ENCODE peak calls at places on chromosome 4, in nine cellular contexts. One of them, this sample, is unnamed. For H3K4me1, the result is how much of the 10 kb centered on the place peaks cover.

GRCh38 chr4:25111648-25112196 is 48.5 kb downstream of the SEPSECS start:
- DNase-seq in cardiac muscle cell: no peak
- DNase-seq in stomach: no peak
- DNase-seq in suprapubic skin: no peak
- DNase-seq in left ventricle myocardium inferior: no peak
- DNase-seq in HepG2: no peak
- DNase-seq in psoas muscle: no peak
- DNase-seq in A549: no peak
- DNase-seq in uterus: no peak
- DNase-seq in this sample: no peak

GRCh38 chr4:27911047-27911446 is 1050.4 kb downstream of the STIM2 start:
- DNase-seq in cardiac muscle cell: no peak
- DNase-seq in stomach: no peak
- DNase-seq in suprapubic skin: no peak
- DNase-seq in left ventricle myocardium inferior: no peak
- DNase-seq in HepG2: no peak
- DNase-seq in psoas muscle: no peak
- DNase-seq in A549: no peak
- DNase-seq in uterus: no peak
- DNase-seq in this sample: no peak

GRCh38 chr4:11729548-11729947 is 300.9 kb upstream of the HS3ST1 start:
- DNase-seq in cardiac muscle cell: peak
- DNase-seq in stomach: no peak
- DNase-seq in suprapubic skin: no peak
- DNase-seq in left ventricle myocardium inferior: no peak
- DNase-seq in HepG2: no peak
- DNase-seq in psoas muscle: no peak
- DNase-seq in A549: peak
- DNase-seq in uterus: no peak
- DNase-seq in this sample: no peak

GRCh38 chr4:53582194-53582593 is 9.1 kb downstream of the LNX1 start:
- DNase-seq in cardiac muscle cell: no peak
- DNase-seq in stomach: no peak
- DNase-seq in suprapubic skin: no peak
- DNase-seq in left ventricle myocardium inferior: no peak
- DNase-seq in HepG2: peak
- DNase-seq in psoas muscle: no peak
- DNase-seq in A549: no peak
- DNase-seq in uterus: no peak
- DNase-seq in this sample: no peak

GRCh38 chr4:40241026-40241425 is 44.2 kb downstream of the RHOH start:
- DNase-seq in cardiac muscle cell: no peak
- DNase-seq in stomach: no peak
- DNase-seq in suprapubic skin: no peak
- DNase-seq in left ventricle myocardium inferior: no peak
- DNase-seq in HepG2: no peak
- DNase-seq in psoas muscle: no peak
- DNase-seq in A549: no peak
- DNase-seq in uterus: no peak
- DNase-seq in this sample: no peak

GRCh38 chr4:186029731-186030421 is 39.1 kb upstream of the TLR3 start:
- DNase-seq in cardiac muscle cell: peak
- DNase-seq in stomach: peak
- DNase-seq in suprapubic skin: peak
- DNase-seq in left ventricle myocardium inferior: peak
- DNase-seq in HepG2: no peak
- DNase-seq in psoas muscle: peak
- DNase-seq in A549: no peak
- DNase-seq in uterus: peak
- DNase-seq in this sample: no peak

GRCh38 chr4:152256996-152257395 is 278.9 kb downstream of the FBXW7 start:
- DNase-seq in cardiac muscle cell: no peak
- DNase-seq in stomach: no peak
- DNase-seq in suprapubic skin: no peak
- DNase-seq in left ventricle myocardium inferior: no peak
- DNase-seq in HepG2: no peak
- DNase-seq in psoas muscle: no peak
- DNase-seq in A549: no peak
- DNase-seq in uterus: no peak
- DNase-seq in this sample: no peak

GRCh38 chr4:142549726-142550463 is 296.2 kb downstream of the INPP4B start:
- DNase-seq in cardiac muscle cell: peak
- DNase-seq in stomach: no peak
- DNase-seq in suprapubic skin: no peak
- DNase-seq in left ventricle myocardium inferior: no peak
- DNase-seq in HepG2: no peak
- DNase-seq in psoas muscle: no peak
- DNase-seq in A549: peak
- DNase-seq in uterus: no peak
- DNase-seq in this sample: no peak

GRCh38 chr4:70651864-70652506 is 14.3 kb downstream of the JCHAIN start:
- DNase-seq in cardiac muscle cell: peak
- DNase-seq in stomach: no peak
- DNase-seq in suprapubic skin: no peak
- DNase-seq in left ventricle myocardium inferior: no peak
- DNase-seq in HepG2: peak
- DNase-seq in psoas muscle: no peak
- DNase-seq in A549: peak
- DNase-seq in uterus: no peak
- DNase-seq in this sample: no peak

GRCh38 chr4:2172627-2173231 is 69.2 kb downstream of the HAUS3 start:
- DNase-seq in cardiac muscle cell: no peak
- DNase-seq in stomach: no peak
- DNase-seq in suprapubic skin: no peak
- DNase-seq in left ventricle myocardium inferior: no peak
- DNase-seq in HepG2: peak
- DNase-seq in psoas muscle: no peak
- DNase-seq in A549: no peak
- DNase-seq in uterus: no peak
- DNase-seq in this sample: no peak

GRCh38 chr4:142331646-142332045 is 514.5 kb downstream of the INPP4B start:
- DNase-seq in cardiac muscle cell: peak
- DNase-seq in stomach: no peak
- DNase-seq in suprapubic skin: no peak
- DNase-seq in left ventricle myocardium inferior: no peak
- DNase-seq in HepG2: no peak
- DNase-seq in psoas muscle: no peak
- DNase-seq in A549: no peak
- DNase-seq in uterus: no peak
- DNase-seq in this sample: no peak

GRCh38 chr4:15106417-15106816 is 104.1 kb downstream of the CPEB2 start:
- DNase-seq in cardiac muscle cell: no peak
- DNase-seq in stomach: no peak
- DNase-seq in suprapubic skin: no peak
- DNase-seq in left ventricle myocardium inferior: no peak
- DNase-seq in HepG2: no peak
- DNase-seq in psoas muscle: no peak
- DNase-seq in A549: peak
- DNase-seq in uterus: no peak
- DNase-seq in this sample: no peak

GRCh38 chr4:168710353-168710946 is 213.6 kb downstream of the PALLD start:
- DNase-seq in cardiac muscle cell: peak
- DNase-seq in stomach: peak
- DNase-seq in suprapubic skin: no peak
- DNase-seq in left ventricle myocardium inferior: no peak
- DNase-seq in HepG2: peak
- DNase-seq in psoas muscle: no peak
- DNase-seq in A549: peak
- DNase-seq in uterus: peak
- DNase-seq in this sample: no peak
- TF ChIP-seq CTCF in cardiac muscle cell: peak
- TF ChIP-seq CTCF in stomach: peak
- TF ChIP-seq CTCF in suprapubic skin: peak
- TF ChIP-seq CTCF in left ventricle myocardium inferior: peak
- TF ChIP-seq CTCF in HepG2: peak
- TF ChIP-seq CTCF in psoas muscle: peak
- TF ChIP-seq CTCF in A549: peak
- TF ChIP-seq CTCF in uterus: peak
- TF ChIP-seq CTCF in this sample: peak

GRCh38 chr4:139763205-139763604 is 97.6 kb downstream of the MGST2 start:
- DNase-seq in cardiac muscle cell: no peak
- DNase-seq in stomach: no peak
- DNase-seq in suprapubic skin: no peak
- DNase-seq in left ventricle myocardium inferior: no peak
- DNase-seq in HepG2: no peak
- DNase-seq in psoas muscle: no peak
- DNase-seq in A549: no peak
- DNase-seq in uterus: no peak
- DNase-seq in this sample: no peak

GRCh38 chr4:139763668-139764067 is 98.0 kb downstream of the MGST2 start:
- DNase-seq in cardiac muscle cell: no peak
- DNase-seq in stomach: no peak
- DNase-seq in suprapubic skin: no peak
- DNase-seq in left ventricle myocardium inferior: no peak
- DNase-seq in HepG2: no peak
- DNase-seq in psoas muscle: no peak
- DNase-seq in A549: no peak
- DNase-seq in uterus: no peak
- DNase-seq in this sample: no peak

GRCh38 chr4:139762715-139763114 is 97.1 kb downstream of the MGST2 start:
- DNase-seq in cardiac muscle cell: peak
- DNase-seq in stomach: no peak
- DNase-seq in suprapubic skin: no peak
- DNase-seq in left ventricle myocardium inferior: no peak
- DNase-seq in HepG2: no peak
- DNase-seq in psoas muscle: no peak
- DNase-seq in A549: no peak
- DNase-seq in uterus: no peak
- DNase-seq in this sample: no peak

GRCh38 chr4:139764192-139764591 is 98.6 kb downstream of the MGST2 start:
- DNase-seq in cardiac muscle cell: no peak
- DNase-seq in stomach: peak
- DNase-seq in suprapubic skin: no peak
- DNase-seq in left ventricle myocardium inferior: peak
- DNase-seq in HepG2: no peak
- DNase-seq in psoas muscle: no peak
- DNase-seq in A549: no peak
- DNase-seq in uterus: no peak
- DNase-seq in this sample: no peak

GRCh38 chr4:139764686-139765085 is 99.1 kb downstream of the MGST2 start:
- DNase-seq in cardiac muscle cell: no peak
- DNase-seq in stomach: no peak
- DNase-seq in suprapubic skin: no peak
- DNase-seq in left ventricle myocardium inferior: no peak
- DNase-seq in HepG2: no peak
- DNase-seq in psoas muscle: no peak
- DNase-seq in A549: no peak
- DNase-seq in uterus: no peak
- DNase-seq in this sample: no peak
- H3K4me1 ChIP-seq in cardiac muscle cell: under half
- H3K4me1 ChIP-seq in stomach: under half
- H3K4me1 ChIP-seq in suprapubic skin: under half
- H3K4me1 ChIP-seq in left ventricle myocardium inferior: half or more
- H3K4me1 ChIP-seq in HepG2: under half
- H3K4me1 ChIP-seq in psoas muscle: half or more
- H3K4me1 ChIP-seq in A549: under half
- H3K4me1 ChIP-seq in uterus: under half
- H3K4me1 ChIP-seq in this sample: under half

GRCh38 chr4:82988323-82988832 is 22.2 kb downstream of the LIN54 start:
- DNase-seq in cardiac muscle cell: no peak
- DNase-seq in stomach: no peak
- DNase-seq in suprapubic skin: no peak
- DNase-seq in left ventricle myocardium inferior: no peak
- DNase-seq in HepG2: no peak
- DNase-seq in psoas muscle: no peak
- DNase-seq in A549: no peak
- DNase-seq in uterus: no peak
- DNase-seq in this sample: no peak

GRCh38 chr4:82981116-82981515 is 29.5 kb downstream of the LIN54 start:
- DNase-seq in cardiac muscle cell: no peak
- DNase-seq in stomach: no peak
- DNase-seq in suprapubic skin: no peak
- DNase-seq in left ventricle myocardium inferior: no peak
- DNase-seq in HepG2: no peak
- DNase-seq in psoas muscle: no peak
- DNase-seq in A549: no peak
- DNase-seq in uterus: no peak
- DNase-seq in this sample: no peak

GRCh38 chr4:82984459-82984858 is 26.2 kb downstream of the LIN54 start:
- DNase-seq in cardiac muscle cell: peak
- DNase-seq in stomach: no peak
- DNase-seq in suprapubic skin: no peak
- DNase-seq in left ventricle myocardium inferior: no peak
- DNase-seq in HepG2: peak
- DNase-seq in psoas muscle: no peak
- DNase-seq in A549: peak
- DNase-seq in uterus: no peak
- DNase-seq in this sample: no peak

DNA sequence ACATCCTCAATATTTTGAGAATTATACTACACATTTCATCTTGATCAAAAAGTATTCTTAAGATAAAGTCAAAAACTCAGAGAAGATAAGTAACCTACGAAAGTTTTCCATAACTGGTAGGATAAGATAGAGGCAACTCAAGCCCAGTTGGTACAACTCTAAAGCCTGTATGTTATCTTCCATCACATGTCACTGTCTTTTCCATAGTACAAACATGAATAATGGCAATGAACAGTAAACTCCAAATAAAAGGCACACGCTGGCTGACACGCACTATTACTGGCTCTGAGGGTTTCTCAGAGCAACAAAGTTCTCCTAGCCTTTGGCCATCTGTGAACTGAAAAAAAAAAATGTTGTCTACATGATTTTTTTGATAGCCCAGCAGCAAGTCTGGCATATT is 27.2 kb downstream of the LIN54 start:
- DNase-seq in cardiac muscle cell: no peak
- DNase-seq in stomach: no peak
- DNase-seq in suprapubic skin: no peak
- DNase-seq in left ventricle myocardium inferior: no peak
- DNase-seq in HepG2: no peak
- DNase-seq in psoas muscle: no peak
- DNase-seq in A549: no peak
- DNase-seq in uterus: no peak
- DNase-seq in this sample: no peak
- TF ChIP-seq CTCF in cardiac muscle cell: no peak
- TF ChIP-seq CTCF in stomach: no peak
- TF ChIP-seq CTCF in suprapubic skin: no peak
- TF ChIP-seq CTCF in left ventricle myocardium inferior: no peak
- TF ChIP-seq CTCF in HepG2: no peak
- TF ChIP-seq CTCF in psoas muscle: no peak
- TF ChIP-seq CTCF in A549: no peak
- TF ChIP-seq CTCF in uterus: no peak
- TF ChIP-seq CTCF in this sample: no peak

DNA sequence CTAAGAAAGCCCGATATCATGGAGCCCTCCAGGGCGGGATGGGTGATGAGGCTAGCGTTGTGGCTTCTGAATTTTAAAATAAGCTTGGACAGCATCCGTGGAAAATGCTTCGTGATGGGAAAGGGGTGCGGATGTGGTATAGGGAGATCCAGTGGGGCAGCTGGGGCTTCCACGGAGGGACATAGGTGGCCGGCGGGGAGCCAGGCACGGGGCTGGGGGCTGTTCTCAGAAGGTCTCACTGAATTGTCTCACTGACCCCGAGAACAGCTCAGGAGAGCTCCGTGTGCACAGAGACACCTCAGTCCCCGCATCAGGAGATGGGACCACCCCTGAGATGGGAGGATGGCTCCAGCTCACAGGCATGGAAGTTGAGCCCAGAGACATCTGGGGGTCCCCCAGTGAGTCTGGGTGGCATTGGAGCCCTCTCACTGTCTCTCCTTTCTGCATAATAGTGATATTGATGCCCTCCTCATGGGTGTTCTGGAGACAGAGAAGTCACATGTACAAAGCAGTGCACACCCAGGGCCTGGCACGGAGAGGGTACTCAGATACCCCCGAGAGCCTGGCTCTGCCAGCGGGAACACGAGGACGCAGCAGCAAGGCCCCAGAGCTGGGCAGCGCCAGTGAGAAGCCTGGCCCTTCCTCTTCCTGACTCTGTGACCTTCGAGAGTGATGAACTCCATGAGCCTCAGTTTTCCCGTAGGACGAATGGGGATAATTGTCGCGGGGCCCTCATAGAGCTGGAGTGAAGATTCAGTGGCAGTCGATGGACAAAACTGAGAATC is 70.6 kb upstream of the PSAPL1 start:
- DNase-seq in cardiac muscle cell: no peak
- DNase-seq in stomach: no peak
- DNase-seq in suprapubic skin: no peak
- DNase-seq in left ventricle myocardium inferior: no peak
- DNase-seq in HepG2: no peak
- DNase-seq in psoas muscle: no peak
- DNase-seq in A549: no peak
- DNase-seq in uterus: no peak
- DNase-seq in this sample: no peak
- H3K4me1 ChIP-seq in cardiac muscle cell: under half
- H3K4me1 ChIP-seq in stomach: under half
- H3K4me1 ChIP-seq in suprapubic skin: under half
- H3K4me1 ChIP-seq in left ventricle myocardium inferior: under half
- H3K4me1 ChIP-seq in HepG2: under half
- H3K4me1 ChIP-seq in psoas muscle: under half
- H3K4me1 ChIP-seq in A549: under half
- H3K4me1 ChIP-seq in uterus: under half
- H3K4me1 ChIP-seq in this sample: under half